ENCODE peak calls at places on chromosomes 6 and 20, in nine cellular contexts. W is thyroid gland, C is breast epithelium, A is heart left ventricle, H is Peyer's patch, M is IMR-90, I is A549, E is body of pancreas, B is prostate gland. R is an unnamed sample.

GRCh38 chr6:14130431-14131075 is 13.0 kb downstream of the CD83 start:
- DNase-seq in W (no peak), C (no peak), A (no peak), H (no peak), M (peak; percentile 2), I (no peak), E (no peak), B (no peak), R (no peak)

GRCh38 chr6:1396952-1397868 is 7.8 kb downstream of the FOXF2 start:
- DNase-seq in W (peak; percentile 68), C (peak; percentile 54), A (peak; percentile 34), H (peak; percentile 58), M (peak; percentile 98), I (peak; percentile 66), E (peak; percentile 65), B (peak; percentile 66), R (peak; percentile 87)

GRCh38 chr6:45369870-45370269 is 7.9 kb downstream of the SUPT3H start:
- DNase-seq in W (no peak), C (no peak), A (no peak), H (no peak), M (peak; percentile 29), I (no peak), E (no peak), B (no peak), R (no peak)

GRCh38 chr6:53244532-53244931 is 95.9 kb upstream of the GCM1 start:
- DNase-seq in W (no peak), C (no peak), A (no peak), H (no peak), M (no peak), I (no peak), E (no peak), B (no peak), R (no peak)

GRCh38 chr6:4573958-4574481 is 202.2 kb upstream of the CDYL start:
- DNase-seq in W (no peak), C (no peak), A (no peak), H (no peak), M (peak; percentile 88), I (no peak), E (no peak), B (no peak), R (no peak)

GRCh38 chr6:6931047-6932025 is 176.4 kb upstream of the RREB1 start:
- DNase-seq in W (no peak), C (no peak), A (no peak), H (no peak), M (no peak), I (no peak), E (no peak), B (no peak), R (no peak)

GRCh38 chr6:32903952-32904351 is 36.9 kb downstream of the HLA-DMB start:
- DNase-seq in W (no peak), C (no peak), A (no peak), H (no peak), M (no peak), I (no peak), E (no peak), B (no peak), R (no peak)

GRCh38 chr6:166052837-166053236 is 114.8 kb downstream of the TBXT start:
- DNase-seq in W (no peak), C (no peak), A (no peak), H (no peak), M (no peak), I (no peak), E (no peak), B (no peak), R (no peak)

GRCh38 chr20:9572690-9573089 is 58.3 kb downstream of the LAMP5 start:
- DNase-seq in W (no peak), C (no peak), A (no peak), H (no peak), M (no peak), I (no peak), E (no peak), B (no peak), R (no peak)

GRCh38 chr6:33075568-33076405 is at the start of gene HLA-DPB1:
- DNase-seq in W (no peak), C (no peak), A (peak; percentile 37), H (no peak), M (peak; percentile 59), I (peak; percentile 36), E (peak; percentile 51), B (no peak), R (no peak)

GRCh38 chr20:53599039-53599362 is 5.4 kb upstream of the ZNF217 start:
- DNase-seq in W (no peak), C (no peak), A (no peak), H (peak; percentile 11), M (no peak), I (no peak), E (no peak), B (no peak), R (peak; percentile 7)

GRCh38 chr6:36920049-36920448 is 34.3 kb downstream of the C6orf89 start:
- DNase-seq in W (no peak), C (no peak), A (no peak), H (no peak), M (no peak), I (no peak), E (peak; percentile 58), B (no peak), R (no peak)

GRCh38 chr20:46670585-46671584 is 18.4 kb downstream of the TP53RK start:
- DNase-seq in W (no peak), C (no peak), A (no peak), H (no peak), M (no peak), I (no peak), E (peak; percentile 61), B (no peak), R (no peak)

GRCh38 chr6:27865952-27866369 is 46.2 kb downstream of the OR2B2 start:
- DNase-seq in W (no peak), C (no peak), A (no peak), H (peak; percentile 24), M (no peak), I (peak; percentile 23), E (peak; percentile 7), B (no peak), R (peak; percentile 22)
- TF ChIP-seq POLR2A in W (no peak), C (no peak), A (no peak), H (peak; percentile 18), M (peak; percentile 21), I (peak; percentile 21), E (no peak), B (no peak), R (no peak)

DNA sequence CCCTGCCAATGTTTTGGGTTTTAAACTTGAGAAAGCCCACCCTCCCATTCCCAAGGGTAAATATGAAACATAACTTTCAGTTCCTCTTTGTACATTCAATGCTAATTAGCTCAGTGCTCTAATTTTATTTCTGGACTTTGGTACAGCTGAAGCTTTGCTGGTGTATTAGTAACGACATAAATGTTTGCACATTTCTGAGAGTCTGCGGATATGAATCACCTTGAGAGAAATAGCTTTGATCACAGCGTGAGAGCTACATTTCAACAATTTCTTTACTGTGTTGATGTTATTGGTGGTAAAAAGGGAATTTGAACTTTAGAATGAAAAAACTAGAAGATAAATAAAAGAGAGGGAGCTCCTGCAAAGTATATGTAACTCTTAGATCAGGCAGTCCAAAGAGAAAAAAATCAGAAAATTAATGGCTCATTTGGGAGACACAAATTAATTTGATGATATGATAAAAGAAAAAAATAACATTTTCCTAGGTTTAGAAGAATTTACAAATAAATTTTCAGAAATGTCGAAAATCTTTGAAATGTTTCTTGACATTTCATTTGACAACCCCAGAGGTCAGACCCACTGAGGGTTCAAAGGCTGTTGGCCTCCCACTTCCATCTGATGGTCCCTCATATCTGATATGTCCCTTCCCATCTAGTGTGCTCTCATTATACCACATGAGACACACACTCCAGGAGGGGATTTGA is 38.5 kb upstream of the CAP2 start:
- DNase-seq in W (no peak), C (no peak), A (no peak), H (no peak), M (peak; percentile 86), I (peak; percentile 81), E (no peak), B (no peak), R (no peak)
- H3K4me3 ChIP-seq in W (no peak overlapping the region), C (no peak overlapping the region), A (no peak overlapping the region), H (no peak overlapping the region), M (no peak overlapping the region), I (no peak overlapping the region), E (no peak overlapping the region), B (no peak overlapping the region), R (no peak overlapping the region)

GRCh38 chr6:170291271-170292110 is 613 bp upstream of the DLL1 start:
- DNase-seq in W (peak; percentile 34), C (peak; percentile 68), A (peak; percentile 79), H (peak; percentile 57), M (no peak), I (no peak), E (peak; percentile 62), B (peak; percentile 72), R (peak; percentile 64)

GRCh38 chr6:170292111-170292777 is 1.4 kb upstream of the DLL1 start:
- DNase-seq in W (peak; percentile 38), C (no peak), A (no peak), H (no peak), M (no peak), I (no peak), E (no peak), B (no peak), R (no peak)

GRCh38 chr6:170293881-170294755 is 3.2 kb upstream of the DLL1 start:
- DNase-seq in W (no peak), C (no peak), A (no peak), H (no peak), M (no peak), I (no peak), E (no peak), B (no peak), R (no peak)

GRCh38 chr6:170293411-170293844 is 2.5 kb upstream of the DLL1 start:
- DNase-seq in W (no peak), C (no peak), A (no peak), H (no peak), M (no peak), I (no peak), E (no peak), B (no peak), R (no peak)

DNA sequence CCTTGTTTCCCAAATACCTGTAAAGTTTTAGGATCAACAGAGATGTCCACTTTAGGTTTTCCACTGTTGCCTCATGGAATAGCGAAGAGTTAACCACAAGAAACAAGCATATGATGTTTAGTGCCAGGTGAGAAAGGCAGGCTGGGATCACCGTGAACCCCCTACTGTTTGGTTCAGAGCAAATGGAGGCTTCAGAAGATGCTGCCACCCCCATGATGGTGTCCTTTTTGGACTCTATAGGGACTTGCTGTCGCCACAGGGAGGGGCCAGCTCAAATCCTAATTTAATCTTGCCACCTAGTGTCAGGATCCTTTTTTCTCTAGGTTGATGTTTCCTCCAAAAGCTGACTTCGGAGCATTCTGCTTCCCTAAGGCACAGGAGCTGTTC is 1.9 kb upstream of the DLL1 start:
- DNase-seq in W (no peak), C (no peak), A (no peak), H (no peak), M (no peak), I (peak; percentile 43), E (no peak), B (no peak), R (no peak)
- H3K4me1 ChIP-seq in W (peaks cover 61% of the 10 kb centered on the region), C (peaks cover 12% of the 10 kb centered on the region), A (peaks cover 65% of the 10 kb centered on the region), H (peaks cover 13% of the 10 kb centered on the region), M (peaks cover 4% of the 10 kb centered on the region), I (peaks cover 25% of the 10 kb centered on the region), E (peaks cover 70% of the 10 kb centered on the region), B (no peaks in the 10 kb centered on the region), R (peaks cover 38% of the 10 kb centered on the region)

GRCh38 chr6:83192871-83193746 is at the start of the genes PGM3 and RWDD2A:
- DNase-seq in W (peak; percentile 92), C (peak; percentile 82), A (peak; percentile 92), H (peak; percentile 92), M (peak; percentile 84), I (peak; percentile 76), E (peak; percentile 94), B (peak; percentile 91), R (peak; percentile 95)
- TF ChIP-seq POLR2A in W (peak; percentile 94), C (peak; percentile 50), A (peak; percentile 87), H (peak; percentile 84), M (peak; percentile 97), I (peak; percentile 75), E (peak; percentile 96), B (peak; percentile 94), R (peak; percentile 78)